ENCODE peak calls at places on chromosomes 3 and 15, in nine cellular contexts. T is stimulated activated naive CD8-positive, alpha-beta T cell treated with anti-CD3 and anti-CD28 coated beads, Interleukin-15, Interleukin-2, amounts not matched to agents 100 U/mL and 50 U/mL, for 24 hours; W is AG04450; B is CD8-positive, alpha-beta T cell; X is T follicular helper cell; Y is BE2C; A is lower lobe of right lung; V is Panc1; U is NCI-H1092. S is an unnamed sample.

GRCh38 chr3:46603461-46604062 is 8.8 kb upstream of the FAM240A start:
- DNase-seq in T (no peak), W (no peak), B (no peak), X (no peak), Y (no peak), A (no peak), V (no peak), U (no peak), S (no peak)

GRCh38 chr15:61421938-61422337 is 192.8 kb upstream of the RORA start:
- DNase-seq in T (no peak), W (no peak), B (no peak), X (no peak), Y (no peak), A (no peak), V (no peak), U (no peak), S (no peak)

GRCh38 chr3:131912255-131912654 is 122.6 kb downstream of the CPNE4 start:
- DNase-seq in T (no peak), W (no peak), B (no peak), X (no peak), Y (no peak), A (no peak), V (no peak), U (no peak), S (no peak)

GRCh38 chr3:184017672-184018423 is at the start of gene ABCC5:
- DNase-seq in T (peak), W (peak), B (peak), X (peak), Y (peak), A (peak), V (peak), U (peak), S (peak)

GRCh38 chr15:69734699-69735098 is 282.1 kb downstream of the RPLP1 start:
- DNase-seq in T (no peak), W (no peak), B (no peak), X (no peak), Y (peak), A (no peak), V (no peak), U (no peak), S (no peak)

GRCh38 chr15:66673410-66674322 is 28.4 kb upstream of the SMAD6 start:
- DNase-seq in T (peak), W (no peak), B (peak), X (peak), Y (no peak), A (peak), V (no peak), U (no peak), S (no peak)

GRCh38 chr3:197522881-197523342 is 32.9 kb downstream of the BDH1 start:
- DNase-seq in T (no peak), W (no peak), B (no peak), X (no peak), Y (no peak), A (no peak), V (no peak), U (no peak), S (no peak)

GRCh38 chr3:183698318-183698731 is 728 bp downstream of the YEATS2 start:
- DNase-seq in T (peak), W (no peak), B (no peak), X (peak), Y (peak), A (no peak), V (no peak), U (no peak), S (no peak)

GRCh38 chr3:46613313-46614005 is 1.1 kb downstream of the FAM240A start:
- DNase-seq in T (no peak), W (no peak), B (no peak), X (no peak), Y (no peak), A (no peak), V (no peak), U (no peak), S (no peak)

GRCh38 chr3:179961081-179962078 is 75.4 kb downstream of the PEX5L start:
- DNase-seq in T (no peak), W (no peak), B (no peak), X (no peak), Y (no peak), A (no peak), V (no peak), U (peak), S (no peak)

GRCh38 chr15:21270474-21270873 is 169.8 kb downstream of the POTEB3 start:
- DNase-seq in T (no peak), W (no peak), B (no peak), X (no peak), Y (no peak), A (peak), V (no peak), U (no peak), S (no peak)

GRCh38 chr3:62817678-62818077 is 57.5 kb downstream of the CADPS start:
- DNase-seq in T (no peak), W (no peak), B (no peak), X (no peak), Y (no peak), A (no peak), V (no peak), U (no peak), S (no peak)

GRCh38 chr3:189975376-189975990 is 145.2 kb downstream of the P3H2 start:
- DNase-seq in T (no peak), W (no peak), B (no peak), X (no peak), Y (no peak), A (no peak), V (no peak), U (no peak), S (no peak)

GRCh38 chr15:92670625-92671024 is 15.1 kb upstream of the FAM174B start:
- DNase-seq in T (no peak), W (no peak), B (no peak), X (no peak), Y (no peak), A (no peak), V (no peak), U (no peak), S (no peak)

GRCh38 chr3:124993462-124993861 is 58.9 kb upstream of the MUC13 start:
- DNase-seq in T (no peak), W (no peak), B (no peak), X (no peak), Y (no peak), A (no peak), V (no peak), U (no peak), S (no peak)

GRCh38 chr3:161104561-161105551 is at the start of gene B3GALNT1:
- DNase-seq in T (peak), W (peak), B (no peak), X (no peak), Y (peak), A (peak), V (peak), U (peak), S (no peak)

GRCh38 chr3:49785565-49786356 is 581 bp downstream of the IP6K1 start:
- DNase-seq in T (peak), W (no peak), B (no peak), X (no peak), Y (no peak), A (no peak), V (no peak), U (no peak), S (no peak)

GRCh38 chr15:34693053-34693744 is 61.6 kb downstream of the GJD2 start:
- DNase-seq in T (no peak), W (no peak), B (no peak), X (no peak), Y (no peak), A (no peak), V (no peak), U (no peak), S (peak)

GRCh38 chr3:99952306-99952705 is 134.6 kb downstream of the CMSS1 start:
- DNase-seq in T (no peak), W (peak), B (no peak), X (no peak), Y (no peak), A (no peak), V (no peak), U (no peak), S (no peak)